ENCODE peak calls at places on chromosomes 4 and X, in ten cellular contexts. N, L, W, M, T, I, S, F, Z and Q are unnamed samples.

GRCh38 chr4:88812420-88812819 is 114.8 kb upstream of the NAP1L5 start:
- DNase-seq in N (no peak), L (no peak), W (no peak), M (no peak), T (no peak), I (no peak), S (no peak), F (peak), Z (no peak), Q (no peak)

GRCh38 chr4:136962868-136963267 is 569.4 kb downstream of the PCDH18 start:
- DNase-seq in N (no peak), L (no peak), W (no peak), M (no peak), T (no peak), I (no peak), S (no peak), F (no peak), Z (no peak), Q (no peak)

GRCh38 chrX:153642655-153643430 is 4.2 kb upstream of the DUSP9 start:
- DNase-seq in N (no peak), L (no peak), W (no peak), M (no peak), T (no peak), I (no peak), S (no peak), F (no peak), Z (no peak), Q (no peak)

GRCh38 chr4:101169044-101170014 is 178.0 kb downstream of the PPP3CA start:
- DNase-seq in N (peak), L (peak), W (peak), M (no peak), T (peak), I (no peak), S (peak), F (peak), Z (peak), Q (peak)

GRCh38 chr4:87092389-87093141 is 127.9 kb downstream of the KLHL8 start:
- DNase-seq in N (peak), L (peak), W (peak), M (peak), T (peak), I (peak), S (peak), F (peak), Z (peak), Q (peak)

GRCh38 chr4:73523126-73523525 is 41.6 kb downstream of the AFM start:
- DNase-seq in N (no peak), L (no peak), W (no peak), M (no peak), T (no peak), I (no peak), S (no peak), F (no peak), Z (no peak), Q (no peak)

GRCh38 chr4:165668694-165669093 is 204.3 kb upstream of the TLL1 start:
- DNase-seq in N (no peak), L (no peak), W (no peak), M (peak), T (no peak), I (peak), S (no peak), F (peak), Z (no peak), Q (no peak)

GRCh38 chr4:128649575-128650205 is 159.8 kb upstream of the JADE1 start:
- DNase-seq in N (no peak), L (no peak), W (no peak), M (no peak), T (peak), I (peak), S (no peak), F (peak), Z (no peak), Q (no peak)

GRCh38 chr4:149823770-149824221 is 8.2 kb upstream of the IQCM start:
- DNase-seq in N (no peak), L (peak), W (no peak), M (peak), T (no peak), I (peak), S (no peak), F (peak), Z (no peak), Q (no peak)

GRCh38 chr4:150136481-150136880 is 58.2 kb downstream of the DCLK2 start:
- DNase-seq in N (no peak), L (peak), W (no peak), M (no peak), T (no peak), I (peak), S (no peak), F (no peak), Z (no peak), Q (no peak)

GRCh38 chr4:83751336-83751949 is 215.5 kb downstream of the GPAT3 start:
- DNase-seq in N (no peak), L (no peak), W (no peak), M (no peak), T (no peak), I (peak), S (no peak), F (peak), Z (no peak), Q (no peak)

GRCh38 chr4:56512166-56512565 is 6.6 kb downstream of the ARL9 start:
- DNase-seq in N (no peak), L (no peak), W (no peak), M (no peak), T (no peak), I (no peak), S (no peak), F (no peak), Z (no peak), Q (no peak)

GRCh38 chr4:140308366-140309123 is 64.9 kb upstream of the SCOC start:
- DNase-seq in N (peak), L (no peak), W (no peak), M (no peak), T (peak), I (peak), S (no peak), F (peak), Z (no peak), Q (no peak)

GRCh38 chr4:67988986-67989385 is 25.7 kb upstream of the TMPRSS11A start:
- DNase-seq in N (no peak), L (no peak), W (no peak), M (no peak), T (no peak), I (peak), S (no peak), F (no peak), Z (no peak), Q (no peak)

GRCh38 chr4:6892190-6892908 is 17.3 kb upstream of the TBC1D14 start:
- DNase-seq in N (peak), L (no peak), W (no peak), M (no peak), T (peak), I (peak), S (peak), F (no peak), Z (peak), Q (peak)

GRCh38 chrX:73214366-73215094 is at the start of gene NAP1L2:
- DNase-seq in N (peak), L (peak), W (peak), M (no peak), T (peak), I (peak), S (peak), F (no peak), Z (peak), Q (peak)

GRCh38 chr4:34091451-34091850 is 2152.9 kb downstream of the ARAP2 start:
- DNase-seq in N (no peak), L (no peak), W (no peak), M (no peak), T (no peak), I (no peak), S (no peak), F (no peak), Z (no peak), Q (no peak)

GRCh38 chrX:11287505-11287904 is 5.7 kb upstream of the AMELX start:
- DNase-seq in N (no peak), L (no peak), W (no peak), M (no peak), T (no peak), I (no peak), S (no peak), F (peak), Z (no peak), Q (no peak)

GRCh38 chr4:179415842-179416223 is 1973.6 kb upstream of the AGA start:
- DNase-seq in N (no peak), L (no peak), W (no peak), M (no peak), T (no peak), I (peak), S (no peak), F (no peak), Z (no peak), Q (no peak)

GRCh38 chr4:176186721-176187395 is 8.5 kb downstream of the SPATA4 start:
- DNase-seq in N (no peak), L (no peak), W (no peak), M (no peak), T (no peak), I (no peak), S (no peak), F (no peak), Z (no peak), Q (no peak)

GRCh38 chr4:54101190-54102041 is 1.5 kb downstream of the GSX2 start:
- DNase-seq in N (no peak), L (no peak), W (no peak), M (no peak), T (no peak), I (no peak), S (no peak), F (no peak), Z (no peak), Q (no peak)

GRCh38 chr4:54098375-54098774 is 1.6 kb upstream of the GSX2 start:
- DNase-seq in N (no peak), L (no peak), W (no peak), M (peak), T (no peak), I (no peak), S (no peak), F (no peak), Z (no peak), Q (no peak)

GRCh38 chr4:54099959-54100606 is at the start of gene GSX2:
- DNase-seq in N (no peak), L (no peak), W (no peak), M (no peak), T (no peak), I (no peak), S (no peak), F (no peak), Z (no peak), Q (no peak)

GRCh38 chr4:54100607-54101189 is 735 bp downstream of the GSX2 start:
- DNase-seq in N (no peak), L (no peak), W (no peak), M (no peak), T (no peak), I (no peak), S (no peak), F (peak), Z (no peak), Q (no peak)

DNA sequence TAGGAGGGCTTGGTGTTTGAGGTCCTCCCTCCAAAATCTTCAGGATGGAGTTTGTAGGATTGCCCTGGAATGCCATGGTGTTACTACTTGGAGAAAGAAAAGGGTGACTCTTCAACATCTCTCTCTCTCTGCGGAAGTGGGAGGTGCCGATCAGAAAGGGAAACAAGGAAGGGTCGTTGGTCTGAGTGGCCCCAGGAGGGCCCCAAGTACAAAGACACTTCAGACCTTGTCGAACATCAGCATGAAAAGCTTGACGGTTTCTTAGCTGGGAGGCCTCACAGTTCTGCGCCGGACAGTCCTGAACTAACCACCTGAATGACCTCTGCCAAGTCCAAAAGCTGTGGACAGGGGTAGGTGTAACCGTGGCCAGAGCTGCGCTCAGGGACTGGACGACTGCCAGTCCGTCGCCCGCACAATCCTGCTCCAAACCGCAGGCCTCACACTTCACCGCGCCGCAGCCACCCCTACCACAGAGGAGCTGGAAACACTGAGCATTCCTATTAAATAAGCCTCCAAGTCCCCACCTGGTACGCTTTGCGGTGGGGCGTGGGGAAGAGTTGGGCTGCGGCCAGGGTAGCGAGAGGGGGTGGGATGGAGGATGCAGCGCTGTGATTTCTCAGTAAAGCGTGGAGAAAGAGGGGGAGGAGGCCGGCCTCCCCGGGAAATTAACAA is 540 bp upstream of the GSX2 start:
- DNase-seq in N (no peak), L (peak), W (no peak), M (peak), T (no peak), I (peak), S (no peak), F (peak), Z (no peak), Q (peak)
- H3K4me3 ChIP-seq in N (peak), L (peak), W (no peak), M (peak), T (no peak), I (no peak), S (peak), F (no peak), Z (peak), Q (no peak)

DNA sequence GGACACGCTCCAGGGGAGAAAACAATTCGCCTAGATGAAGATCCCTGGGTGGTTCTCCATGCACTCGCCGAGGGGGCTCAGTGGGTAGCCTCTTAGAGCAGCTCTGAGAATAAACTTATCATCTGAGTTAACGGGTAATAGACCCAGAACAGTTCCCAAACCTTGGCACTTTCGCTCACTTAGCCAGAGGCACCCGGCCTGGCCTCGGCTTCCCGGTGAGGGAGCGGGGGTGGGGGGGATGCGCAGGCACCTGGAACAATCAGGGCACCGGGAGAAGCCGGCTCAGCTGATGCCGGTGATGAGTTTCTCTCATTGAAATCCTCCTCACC is 405 bp upstream of the ZAR1 start:
- DNase-seq in N (no peak), L (no peak), W (no peak), M (no peak), T (no peak), I (no peak), S (no peak), F (no peak), Z (no peak), Q (no peak)
- H3K4me3 ChIP-seq in N (peak), L (no peak), W (no peak), M (peak), T (no peak), I (no peak), S (no peak), F (no peak), Z (no peak), Q (no peak)

DNA sequence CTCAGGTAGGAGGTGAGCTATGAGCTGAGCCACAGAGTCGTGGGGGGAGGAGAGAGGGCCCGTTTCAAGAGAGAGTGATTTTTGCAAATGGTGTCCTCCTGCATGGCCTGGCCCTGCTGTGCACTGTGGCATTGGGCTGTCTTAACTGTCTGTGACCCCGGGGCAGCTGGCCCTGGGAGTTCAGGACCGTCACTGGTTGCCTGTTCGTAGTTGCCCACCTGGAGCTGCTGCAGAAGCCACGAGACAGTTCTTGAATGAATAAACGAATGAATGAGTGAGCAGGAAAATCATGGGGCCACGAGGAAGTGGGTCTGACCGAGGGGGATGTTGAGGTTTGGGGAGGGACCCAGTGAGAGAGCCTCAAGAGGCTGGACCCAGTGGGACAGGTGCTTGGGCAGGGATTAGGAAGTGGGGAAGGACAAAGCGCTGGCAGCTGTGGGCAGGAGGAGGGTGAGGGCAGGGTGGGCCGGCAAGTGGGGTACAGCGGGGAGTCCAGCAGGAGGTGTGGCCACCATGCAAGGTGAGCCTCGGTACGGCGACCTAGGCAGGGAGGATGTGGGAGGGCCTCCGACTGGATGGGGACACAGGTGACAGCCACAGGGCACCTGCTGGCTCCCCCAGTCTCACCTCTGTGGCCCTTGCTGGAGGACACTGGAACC is 10.1 kb downstream of the RGS12 start:
- DNase-seq in N (no peak), L (no peak), W (no peak), M (no peak), T (no peak), I (no peak), S (peak), F (no peak), Z (no peak), Q (peak)
- H3K4me3 ChIP-seq in N (no peak), L (no peak), W (no peak), M (no peak), T (no peak), I (no peak), S (no peak), F (no peak), Z (no peak), Q (no peak)

GRCh38 chr4:82284475-82284857 is 89.3 kb downstream of the HNRNPD start:
- DNase-seq in N (peak), L (no peak), W (no peak), M (peak), T (no peak), I (peak), S (no peak), F (no peak), Z (no peak), Q (no peak)
- H3K4me3 ChIP-seq in N (peak), L (peak), W (peak), M (peak), T (no peak), I (peak), S (peak), F (no peak), Z (peak), Q (peak)

GRCh38 chrX:33211356-33212254 is at the start of gene DMD:
- DNase-seq in N (peak), L (peak), W (no peak), M (peak), T (peak), I (peak), S (peak), F (no peak), Z (peak), Q (no peak)
- H3K4me3 ChIP-seq in N (peak), L (peak), W (no peak), M (peak), T (no peak), I (peak), S (no peak), F (no peak), Z (peak), Q (no peak)

DNA sequence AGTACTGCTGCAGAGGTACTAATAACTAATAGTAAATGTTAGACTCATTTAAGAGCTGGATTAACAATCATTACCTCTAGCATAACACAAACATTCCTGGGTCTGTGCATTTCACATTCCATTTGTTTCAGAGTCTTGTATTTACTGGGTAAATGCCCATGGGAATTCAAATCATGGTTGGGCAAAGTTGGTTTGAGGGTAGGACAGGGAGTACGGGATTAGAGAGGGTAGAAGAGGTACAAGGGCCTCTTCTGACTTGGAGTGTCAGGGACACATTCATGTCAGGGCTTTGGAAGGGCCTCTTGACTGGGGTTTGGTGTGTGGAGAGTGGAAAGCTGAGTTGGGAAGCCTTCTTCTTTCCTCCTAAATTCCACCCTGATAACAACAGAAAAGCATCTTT is 65.9 kb downstream of the WWC2 start:
- DNase-seq in N (no peak), L (no peak), W (no peak), M (peak), T (no peak), I (no peak), S (no peak), F (no peak), Z (no peak), Q (no peak)
- H3K4me3 ChIP-seq in N (no peak), L (no peak), W (no peak), M (no peak), T (no peak), I (no peak), S (no peak), F (no peak), Z (no peak), Q (no peak)

DNA sequence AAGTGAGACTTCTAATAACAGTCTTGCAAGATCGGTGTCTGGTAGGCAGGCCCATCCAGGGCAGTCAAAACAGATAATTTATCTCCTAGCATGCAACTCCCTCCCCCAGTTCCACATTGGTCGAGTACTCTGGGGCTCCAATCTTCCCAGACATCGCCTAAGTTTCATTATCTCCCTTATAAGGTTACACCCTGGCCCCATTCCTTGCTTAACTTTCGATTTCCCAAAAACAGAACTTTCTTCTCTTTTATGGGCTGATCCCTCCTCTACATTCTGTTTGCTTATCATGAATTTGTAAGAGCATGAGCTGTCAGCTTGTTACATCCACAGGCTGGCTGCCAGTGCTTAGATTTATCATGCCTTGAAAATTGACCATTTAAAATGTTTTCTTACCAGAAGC is 471.3 kb downstream of the TECRL start:
- DNase-seq in N (no peak), L (no peak), W (no peak), M (no peak), T (no peak), I (no peak), S (peak), F (no peak), Z (no peak), Q (no peak)
- H3K4me3 ChIP-seq in N (no peak), L (no peak), W (no peak), M (no peak), T (no peak), I (no peak), S (no peak), F (no peak), Z (no peak), Q (no peak)